ENCODE peak calls at places on chromosomes 6 and 20, in five cellular contexts. One of them, this sample, is unnamed.

GRCh38 chr6:28335040-28335563 is 846 bp downstream of the ZSCAN31 start:
- DNase-seq in GM03348: no peak
- DNase-seq in amygdala: peak
- DNase-seq in stromal cell of bone marrow: no peak
- DNase-seq in nucleus accumbens: no peak
- DNase-seq in this sample: no peak

GRCh38 chr20:51034988-51035656 is 12.2 kb upstream of the KCNG1 start:
- DNase-seq in GM03348: no peak
- DNase-seq in amygdala: no peak
- DNase-seq in stromal cell of bone marrow: no peak
- DNase-seq in nucleus accumbens: no peak
- DNase-seq in this sample: no peak

GRCh38 chr6:111764238-111765182 is 108.7 kb downstream of the FYN start:
- DNase-seq in GM03348: no peak
- DNase-seq in amygdala: no peak
- DNase-seq in stromal cell of bone marrow: no peak
- DNase-seq in nucleus accumbens: no peak
- DNase-seq in this sample: no peak

GRCh38 chr6:71608646-71609045 is 277.7 kb upstream of the RIMS1 start:
- DNase-seq in GM03348: peak
- DNase-seq in amygdala: no peak
- DNase-seq in stromal cell of bone marrow: no peak
- DNase-seq in nucleus accumbens: no peak
- DNase-seq in this sample: peak

GRCh38 chr20:61739086-61739831 is 326.4 kb downstream of the TAF4 start:
- DNase-seq in GM03348: no peak
- DNase-seq in amygdala: no peak
- DNase-seq in stromal cell of bone marrow: no peak
- DNase-seq in nucleus accumbens: no peak
- DNase-seq in this sample: no peak

GRCh38 chr20:38023181-38024085 is 9.8 kb downstream of the TTI1 start:
- DNase-seq in GM03348: no peak
- DNase-seq in amygdala: no peak
- DNase-seq in stromal cell of bone marrow: peak
- DNase-seq in nucleus accumbens: no peak
- DNase-seq in this sample: no peak

GRCh38 chr20:32964575-32964974 is 39.7 kb downstream of the SUN5 start:
- DNase-seq in GM03348: no peak
- DNase-seq in amygdala: no peak
- DNase-seq in stromal cell of bone marrow: no peak
- DNase-seq in nucleus accumbens: no peak
- DNase-seq in this sample: no peak

GRCh38 chr6:37702314-37702713 is 4.6 kb upstream of the MDGA1 start:
- DNase-seq in GM03348: no peak
- DNase-seq in amygdala: no peak
- DNase-seq in stromal cell of bone marrow: no peak
- DNase-seq in nucleus accumbens: no peak
- DNase-seq in this sample: peak

GRCh38 chr6:169022079-169022478 is 231.6 kb downstream of the THBS2 start:
- DNase-seq in GM03348: no peak
- DNase-seq in amygdala: no peak
- DNase-seq in stromal cell of bone marrow: no peak
- DNase-seq in nucleus accumbens: no peak
- DNase-seq in this sample: no peak

GRCh38 chr6:85747093-85747492 is 104.4 kb upstream of the SYNCRIP start:
- DNase-seq in GM03348: peak
- DNase-seq in amygdala: no peak
- DNase-seq in stromal cell of bone marrow: peak
- DNase-seq in nucleus accumbens: no peak
- DNase-seq in this sample: no peak

GRCh38 chr20:57676517-57677322 is 33.1 kb downstream of the PMEPA1 start:
- DNase-seq in GM03348: no peak
- DNase-seq in amygdala: no peak
- DNase-seq in stromal cell of bone marrow: no peak
- DNase-seq in nucleus accumbens: no peak
- DNase-seq in this sample: no peak

GRCh38 chr20:48339147-48339985 is 488.4 kb downstream of the PREX1 start:
- DNase-seq in GM03348: peak
- DNase-seq in amygdala: no peak
- DNase-seq in stromal cell of bone marrow: peak
- DNase-seq in nucleus accumbens: no peak
- DNase-seq in this sample: no peak

GRCh38 chr6:29834564-29835436 is 7.2 kb downstream of the HLA-G start:
- DNase-seq in GM03348: peak
- DNase-seq in amygdala: peak
- DNase-seq in stromal cell of bone marrow: no peak
- DNase-seq in nucleus accumbens: no peak
- DNase-seq in this sample: no peak

GRCh38 chr6:84304881-84305280 is 77.4 kb upstream of the CEP162 start:
- DNase-seq in GM03348: no peak
- DNase-seq in amygdala: no peak
- DNase-seq in stromal cell of bone marrow: no peak
- DNase-seq in nucleus accumbens: no peak
- DNase-seq in this sample: no peak

GRCh38 chr6:46129301-46129633 is 522 bp upstream of the ENPP4 start:
- DNase-seq in GM03348: no peak
- DNase-seq in amygdala: no peak
- DNase-seq in stromal cell of bone marrow: no peak
- DNase-seq in nucleus accumbens: no peak
- DNase-seq in this sample: peak

GRCh38 chr6:27040244-27041042 is 207.1 kb upstream of the PRSS16 start:
- DNase-seq in GM03348: no peak
- DNase-seq in amygdala: no peak
- DNase-seq in stromal cell of bone marrow: no peak
- DNase-seq in nucleus accumbens: no peak
- DNase-seq in this sample: peak

GRCh38 chr6:122696079-122696478 is 83.4 kb upstream of the FABP7 start:
- DNase-seq in GM03348: peak
- DNase-seq in amygdala: no peak
- DNase-seq in stromal cell of bone marrow: no peak
- DNase-seq in nucleus accumbens: no peak
- DNase-seq in this sample: no peak

GRCh38 chr6:64330694-64331309 is 695.2 kb downstream of the PHF3 start:
- DNase-seq in GM03348: peak
- DNase-seq in amygdala: peak
- DNase-seq in stromal cell of bone marrow: peak
- DNase-seq in nucleus accumbens: peak
- DNase-seq in this sample: peak

GRCh38 chr6:112383191-112383590 is 36.1 kb downstream of the RFPL4B start:
- DNase-seq in GM03348: no peak
- DNase-seq in amygdala: no peak
- DNase-seq in stromal cell of bone marrow: no peak
- DNase-seq in nucleus accumbens: no peak
- DNase-seq in this sample: no peak

GRCh38 chr6:144647406-144647964 is 362.4 kb downstream of the UTRN start:
- DNase-seq in GM03348: no peak
- DNase-seq in amygdala: no peak
- DNase-seq in stromal cell of bone marrow: no peak
- DNase-seq in nucleus accumbens: no peak
- DNase-seq in this sample: no peak

GRCh38 chr6:5036309-5036708 is 32.5 kb upstream of the RPP40 start:
- DNase-seq in GM03348: no peak
- DNase-seq in amygdala: no peak
- DNase-seq in stromal cell of bone marrow: no peak
- DNase-seq in nucleus accumbens: no peak
- DNase-seq in this sample: peak

GRCh38 chr6:134245041-134245440 is 72.9 kb downstream of the SGK1 start:
- DNase-seq in GM03348: peak
- DNase-seq in amygdala: no peak
- DNase-seq in stromal cell of bone marrow: no peak
- DNase-seq in nucleus accumbens: no peak
- DNase-seq in this sample: no peak

GRCh38 chr6:132412656-132413500 is 11.6 kb upstream of the MOXD1 start:
- DNase-seq in GM03348: no peak
- DNase-seq in amygdala: no peak
- DNase-seq in stromal cell of bone marrow: no peak
- DNase-seq in nucleus accumbens: no peak
- DNase-seq in this sample: no peak

GRCh38 chr6:97913721-97914120 is 630.7 kb upstream of the MMS22L start:
- DNase-seq in GM03348: no peak
- DNase-seq in amygdala: no peak
- DNase-seq in stromal cell of bone marrow: no peak
- DNase-seq in nucleus accumbens: no peak
- DNase-seq in this sample: no peak